ENCODE peak calls at places on chromosomes 4 and X, in four cellular contexts. Q is left ventricle myocardium inferior, X is colonic mucosa, Y is psoas muscle. H is an unnamed sample.

GRCh38 chr4:119559044-119559647 is 69.5 kb downstream of the PDE5A start:
- DNase-seq in X (no peak), Q (no peak), Y (no peak), H (no peak)

GRCh38 chr4:137572647-137573046 is 40.4 kb upstream of the PCDH18 start:
- DNase-seq in Y (peak), Q (no peak), X (no peak), H (no peak)

GRCh38 chr4:101993002-101993840 is 202.7 kb downstream of the BANK1 start:
- DNase-seq in Q (no peak), Y (no peak), X (no peak), H (no peak)

GRCh38 chrX:115030635-115031034 is 13.2 kb upstream of the IL13RA2 start:
- DNase-seq in Q (no peak), Y (no peak), X (peak), H (no peak)

GRCh38 chrX:136220535-136220934 is 30.7 kb downstream of the MAP7D3 start:
- DNase-seq in X (no peak), Y (no peak), Q (no peak), H (no peak)

GRCh38 chr4:1049591-1049905 is 38.1 kb downstream of the FGFRL1 start:
- DNase-seq in Q (peak), Y (no peak), X (no peak), H (no peak)

GRCh38 chr4:74117024-74117534 is 18.1 kb upstream of the CXCL2 start:
- DNase-seq in Y (peak), X (peak), Q (peak), H (peak)

GRCh38 chr4:107801766-107802211 is 22.9 kb upstream of the SGMS2 start:
- DNase-seq in Q (no peak), Y (no peak), X (no peak), H (no peak)

GRCh38 chr4:91454111-91454510 is 849.7 kb upstream of the GRID2 start:
- DNase-seq in X (no peak), Y (no peak), Q (no peak), H (no peak)

GRCh38 chr4:88893961-88894360 is 163.0 kb downstream of the FAM13A start:
- DNase-seq in Y (no peak), X (no peak), Q (no peak), H (no peak)

GRCh38 chrX:49610718-49611310 is 12.0 kb downstream of the GAGE1 start:
- DNase-seq in X (no peak), Q (no peak), Y (no peak), H (no peak)

GRCh38 chrX:155026420-155026726 is 271 bp upstream of the FUNDC2 start:
- DNase-seq in Y (no peak), Q (no peak), X (no peak), H (no peak)

GRCh38 chr4:40564815-40565505 is 64.7 kb downstream of the RBM47 start:
- DNase-seq in X (no peak), Q (no peak), Y (no peak), H (no peak)

GRCh38 chr4:173835863-173836262 is 305.8 kb upstream of the HAND2 start:
- DNase-seq in X (no peak), Y (no peak), Q (peak), H (peak)

GRCh38 chr4:137749466-137749865 is 217.2 kb upstream of the PCDH18 start:
- DNase-seq in Y (no peak), Q (no peak), X (no peak), H (no peak)

GRCh38 chr4:140042634-140043033 is 111.3 kb downstream of the MAML3 start:
- DNase-seq in Q (no peak), Y (no peak), X (no peak), H (no peak)

GRCh38 chr4:140158234-140159030 is 4.4 kb upstream of the MAML3 start:
- DNase-seq in X (peak), Q (no peak), Y (no peak), H (no peak)

GRCh38 chr4:187389420-187389819 is 606.2 kb upstream of the ZFP42 start:
- DNase-seq in Y (no peak), Q (no peak), X (no peak), H (no peak)

GRCh38 chr4:90120815-90121214 is 6.4 kb upstream of the CCSER1 start:
- DNase-seq in Q (no peak), Y (no peak), X (no peak), H (no peak)

GRCh38 chr4:90121961-90122748 is 5.0 kb upstream of the CCSER1 start:
- DNase-seq in Y (no peak), Q (no peak), X (no peak), H (no peak)

GRCh38 chr4:90118547-90119211 is 8.5 kb upstream of the CCSER1 start:
- DNase-seq in X (no peak), Q (no peak), Y (no peak), H (no peak)

GRCh38 chr4:90120037-90120436 is 7.2 kb upstream of the CCSER1 start:
- DNase-seq in Y (no peak), X (no peak), Q (no peak), H (no peak)
- H3K27ac ChIP-seq in Y (no peak), X (no peak), Q (no peak), H (no peak)

GRCh38 chrX:111098874-111099273 is 2.9 kb downstream of the PAK3 start:
- DNase-seq in Q (no peak), X (peak), Y (peak), H (no peak)

GRCh38 chrX:111100191-111100590 is 4.2 kb downstream of the PAK3 start:
- DNase-seq in Y (no peak), Q (no peak), X (peak), H (no peak)

GRCh38 chrX:111090458-111090857 is 5.5 kb upstream of the PAK3 start:
- DNase-seq in Y (no peak), Q (no peak), X (no peak), H (no peak)

GRCh38 chrX:111101580-111101979 is 5.6 kb downstream of the PAK3 start:
- DNase-seq in Y (no peak), X (no peak), Q (no peak), H (no peak)

GRCh38 chrX:111095974-111096870 is at the start of gene PAK3:
- DNase-seq in X (peak), Y (no peak), Q (no peak), H (no peak)
- H3K27ac ChIP-seq in X (no peak), Y (no peak), Q (no peak), H (no peak)

DNA sequence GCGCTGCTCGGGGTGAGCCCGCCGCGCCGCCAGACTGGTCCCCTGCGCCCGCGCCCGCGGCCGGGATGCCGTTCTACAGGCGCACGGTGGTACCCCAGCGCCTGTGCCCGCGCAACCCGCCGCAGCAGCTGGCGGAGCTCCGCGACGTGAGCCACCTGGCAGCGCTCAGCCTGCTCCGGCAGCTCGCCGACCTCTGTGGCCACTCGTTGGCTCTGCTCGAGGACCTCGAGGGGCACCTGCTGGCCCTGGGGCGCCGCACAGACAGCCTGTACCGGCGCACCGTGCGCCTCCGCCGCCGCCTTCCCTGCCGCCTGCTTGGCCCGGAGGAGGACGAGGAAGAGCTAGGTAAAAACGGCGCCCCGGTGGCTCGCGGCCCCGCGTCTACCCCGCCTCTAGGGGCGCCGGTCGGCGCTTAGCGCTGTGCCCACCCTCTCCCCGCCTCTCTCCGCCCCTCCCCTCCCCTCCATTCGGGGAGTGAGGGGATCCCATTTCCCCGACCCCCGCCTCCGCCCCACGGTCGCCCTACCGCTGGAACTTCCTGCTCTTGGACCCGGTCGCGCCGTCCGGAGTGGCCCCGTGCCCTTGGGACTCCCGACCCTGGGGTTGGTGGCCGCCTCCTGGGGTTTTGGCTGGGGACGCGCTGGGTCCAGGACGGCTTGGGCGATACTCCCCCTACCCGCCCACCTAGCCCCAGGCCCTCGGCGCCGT is 532 bp downstream of the NHSL2 start:
- DNase-seq in X (no peak), Y (no peak), Q (peak), H (no peak)
- H3K27ac ChIP-seq in X (no peak), Y (no peak), Q (peak), H (peak)

DNA sequence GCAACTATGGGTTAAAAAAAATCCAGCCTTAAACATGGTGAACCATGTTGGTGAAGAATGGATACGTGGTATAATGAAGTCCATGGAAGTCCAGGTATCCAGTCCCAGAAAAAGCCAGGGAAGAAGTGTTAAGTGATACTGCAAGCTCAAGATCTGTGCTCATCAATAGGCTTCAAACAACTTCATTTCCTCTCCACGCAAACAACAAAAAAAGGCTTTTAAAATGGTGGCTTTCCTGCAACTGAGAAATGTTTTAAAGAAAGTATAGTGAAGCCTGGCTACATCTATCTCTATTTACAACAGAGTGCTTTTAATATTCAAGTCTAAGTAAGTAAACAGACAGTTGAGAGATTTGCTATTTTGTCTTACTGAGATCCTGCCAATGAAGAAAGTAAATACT is 1.6 kb downstream of the TAPT1 start:
- DNase-seq in X (no peak), Q (no peak), Y (no peak), H (no peak)
- H3K27ac ChIP-seq in X (peak), Q (peak), Y (peak), H (peak)

GRCh38 chr4:86670298-86670697 is 76.2 kb downstream of the PTPN13 start:
- DNase-seq in X (no peak), Y (no peak), Q (no peak), H (no peak)
- H3K27ac ChIP-seq in X (no peak), Y (no peak), Q (no peak), H (no peak)

DNA sequence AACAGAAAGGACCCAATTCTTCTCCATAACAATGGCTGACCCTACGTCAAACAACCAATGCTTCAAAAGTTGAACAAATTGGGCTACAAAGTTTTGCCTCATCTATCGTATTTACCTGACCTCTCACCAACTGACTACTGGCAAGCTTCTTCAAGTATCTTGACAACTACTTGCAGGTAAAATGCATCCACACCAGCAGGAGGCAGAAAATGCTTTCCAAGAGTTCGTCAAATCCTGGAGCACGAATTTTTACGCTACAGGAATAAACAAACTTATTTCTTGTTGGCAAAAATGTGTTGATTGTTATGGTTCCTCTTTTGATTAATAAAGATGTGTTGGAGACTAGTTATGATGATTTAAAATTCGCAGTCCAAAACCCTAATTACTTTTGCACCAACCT is 6.7 kb upstream of the GAB1 start:
- DNase-seq in Y (no peak), Q (no peak), X (no peak), H (no peak)
- H3K27ac ChIP-seq in Y (no peak), Q (no peak), X (no peak), H (no peak)

DNA sequence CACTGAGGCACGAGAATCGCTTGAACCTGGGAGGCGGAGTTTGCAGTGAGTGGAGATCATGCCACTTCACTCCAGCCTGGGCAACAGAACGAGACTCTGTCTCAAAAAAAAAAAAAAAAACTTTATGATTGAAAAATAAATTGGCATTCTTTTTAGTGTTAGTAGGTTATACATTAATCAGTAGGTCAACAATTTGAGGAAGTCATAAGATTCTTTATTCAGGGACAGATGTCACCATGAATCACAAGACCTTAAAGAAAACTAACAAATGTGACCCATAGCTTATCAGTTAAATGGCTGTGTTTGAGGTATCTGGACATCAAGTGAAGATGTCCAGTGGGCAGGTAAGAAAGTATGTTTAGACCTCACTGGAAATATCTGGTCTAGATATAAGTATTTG is 9.2 kb upstream of the PRMT9 start:
- DNase-seq in Q (no peak), X (no peak), Y (no peak), H (no peak)
- H3K27ac ChIP-seq in Q (no peak), X (no peak), Y (no peak), H (no peak)

DNA sequence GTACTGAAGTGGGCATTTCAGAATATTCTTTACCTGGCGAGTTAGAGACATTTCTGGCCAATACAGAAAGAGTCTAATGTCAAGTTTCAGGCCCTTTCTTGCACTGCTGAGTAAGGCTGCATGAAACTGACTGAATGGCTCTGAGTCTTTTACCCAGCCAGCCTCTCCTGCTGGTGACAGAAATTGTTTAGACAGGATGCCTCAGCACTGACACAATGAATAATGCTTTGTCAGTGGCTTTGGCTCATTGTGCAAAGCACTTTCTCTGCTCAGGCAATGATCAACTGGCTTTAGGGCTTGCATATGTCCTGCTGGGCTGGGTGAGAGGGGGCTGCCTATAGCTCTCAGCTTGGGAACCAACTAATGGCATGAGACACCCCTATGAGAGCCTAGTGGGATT is 45.5 kb downstream of the CLNK start:
- DNase-seq in X (no peak), Q (no peak), Y (no peak), H (no peak)
- H3K27ac ChIP-seq in X (no peak), Q (no peak), Y (no peak), H (no peak)